ENCODE peak calls at places on chromosomes 1 and 21, in nine cellular contexts. K is NCI-H1092; C is GM12865; X is BJ; P is activated T-cell treated with anti-CD3 and anti-CD28 coated beads for 24 hours; O is fibroblast of villous mesenchyme; Z is G401; G is HuH-7; Q is activated T-helper 1 cell treated with anti-CD3 and anti-CD28 coated beads, Interleukin-2, amount 50 U/mL, for 16 hours. H is an unnamed sample.

GRCh38 chr1:248837045-248837793 is 805 bp upstream of the ZNF672 start:
- DNase-seq in Z (no peak), X (no peak), Q (no peak), C (no peak), K (no peak), G (no peak), P (no peak), O (no peak), H (no peak)

GRCh38 chr1:12053752-12054548 is 9.2 kb upstream of the TNFRSF8 start:
- DNase-seq in X (no peak), C (peak; percentile 92), G (no peak), Z (no peak), O (no peak), K (no peak), Q (no peak), P (no peak), H (peak; percentile 7)

GRCh38 chr1:9397984-9398526 is 105.4 kb downstream of the SPSB1 start:
- DNase-seq in O (peak; percentile 47), Z (no peak), P (no peak), K (no peak), C (no peak), X (no peak), G (no peak), Q (no peak), H (peak; percentile 51)

GRCh38 chr1:31843506-31843905 is 27.7 kb upstream of the SPOCD1 start:
- DNase-seq in O (peak; percentile 44), Q (no peak), P (no peak), X (peak; percentile 77), C (no peak), Z (peak; percentile 27), K (no peak), G (no peak), H (peak; percentile 24)

GRCh38 chr1:19644761-19645543 is 841 bp downstream of the NBL1 start:
- DNase-seq in Z (no peak), K (no peak), Q (no peak), C (peak; percentile 53), X (no peak), O (peak; percentile 26), P (no peak), G (no peak), H (peak; percentile 31)

GRCh38 chr1:8560611-8561544 is 243.0 kb downstream of the SLC45A1 start:
- DNase-seq in Z (peak; percentile 79), O (peak; percentile 66), Q (no peak), C (peak; percentile 64), X (no peak), P (no peak), G (no peak), K (peak; percentile 46), H (peak; percentile 68)

GRCh38 chr1:100868364-100868995 is 26.2 kb downstream of the EXTL2 start:
- DNase-seq in Z (peak; percentile 39), O (peak; percentile 73), K (no peak), C (peak; percentile 54), P (no peak), X (no peak), Q (no peak), G (no peak), H (peak; percentile 59)

GRCh38 chr21:37220433-37220980 is 46.6 kb downstream of the VPS26C start:
- DNase-seq in Z (peak; percentile 69), G (peak; percentile 34), X (no peak), Q (no peak), C (no peak), O (peak; percentile 59), K (peak; percentile 35), P (no peak), H (no peak)

GRCh38 chr1:240092301-240093119 is 827 bp downstream of the FMN2 start:
- DNase-seq in O (peak; percentile 55), Q (no peak), G (no peak), K (peak; percentile 20), P (no peak), X (no peak), Z (peak; percentile 53), C (no peak), H (peak; percentile 74)

GRCh38 chr1:36008546-36009197 is 75.2 kb upstream of the TEKT2 start:
- DNase-seq in P (no peak), K (no peak), Q (no peak), O (peak; percentile 46), X (peak; percentile 15), G (no peak), Z (no peak), C (peak; percentile 18), H (peak; percentile 75)

GRCh38 chr1:170807432-170807831 is 127.9 kb upstream of the MROH9 start:
- DNase-seq in K (no peak), P (no peak), X (no peak), O (peak; percentile 19), Q (no peak), Z (no peak), G (peak; percentile 1), C (no peak), H (peak; percentile 3)

GRCh38 chr1:41673806-41674205 is 189.3 kb upstream of the EDN2 start:
- DNase-seq in G (no peak), O (peak; percentile 31), P (peak; percentile 37), K (no peak), Z (no peak), Q (no peak), C (peak; percentile 58), X (no peak), H (no peak)

GRCh38 chr1:27527857-27528700 is 38.1 kb upstream of the WASF2 start:
- DNase-seq in C (peak; percentile 36), P (no peak), Z (peak; percentile 72), X (no peak), G (peak; percentile 44), K (peak; percentile 84), Q (peak; percentile 32), O (no peak), H (no peak)

GRCh38 chr1:111099289-111099688 is 40.6 kb downstream of the DRAM2 start:
- DNase-seq in X (no peak), G (no peak), P (no peak), K (no peak), C (no peak), O (no peak), Z (no peak), Q (no peak), H (no peak)

GRCh38 chr1:106889054-106889453 is 167.4 kb upstream of the PRMT6 start:
- DNase-seq in X (no peak), Q (no peak), K (no peak), Z (no peak), G (no peak), C (no peak), P (no peak), O (no peak), H (no peak)

GRCh38 chr1:244448279-244449036 is 3.3 kb downstream of the ADSS2 start:
- DNase-seq in O (no peak), K (no peak), Q (no peak), P (no peak), X (no peak), G (no peak), Z (no peak), C (no peak), H (peak; percentile 14)

GRCh38 chr21:39114871-39115658 is 68.2 kb downstream of the PSMG1 start:
- DNase-seq in O (peak; percentile 70), Z (no peak), X (no peak), C (no peak), K (no peak), P (no peak), G (no peak), Q (no peak), H (peak; percentile 70)

GRCh38 chr1:22728751-22729399 is 18.2 kb downstream of the EPHB2 start:
- DNase-seq in O (peak; percentile 84), Q (no peak), C (no peak), Z (no peak), K (peak; percentile 42), G (no peak), X (no peak), P (no peak), H (peak; percentile 71)